ENCODE peak calls at places on chromosomes 6 and 20, in four cellular contexts. One of them, this sample, is unnamed.

GRCh38 chr6:163897030-163897429 is 482.5 kb downstream of the QKI start:
- DNase-seq in K562: no peak
- DNase-seq in SK-N-SH: no peak
- DNase-seq in H1: no peak
- DNase-seq in this sample: no peak

GRCh38 chr6:114272582-114272981 is 70.2 kb downstream of the HS3ST5 start:
- DNase-seq in K562: no peak
- DNase-seq in SK-N-SH: no peak
- DNase-seq in H1: no peak
- DNase-seq in this sample: no peak

GRCh38 chr6:152099816-152100618 is 292.5 kb downstream of the ESR1 start:
- DNase-seq in K562: no peak
- DNase-seq in SK-N-SH: no peak
- DNase-seq in H1: no peak
- DNase-seq in this sample: no peak

GRCh38 chr6:69593706-69594105 is 203.1 kb downstream of the LMBRD1 start:
- DNase-seq in K562: no peak
- DNase-seq in SK-N-SH: no peak
- DNase-seq in H1: no peak
- DNase-seq in this sample: no peak

GRCh38 chr6:5307058-5307457 is 45.7 kb downstream of the FARS2 start:
- DNase-seq in K562: no peak
- DNase-seq in SK-N-SH: no peak
- DNase-seq in H1: no peak
- DNase-seq in this sample: no peak

GRCh38 chr20:44642203-44643153 is 9.0 kb downstream of the ADA start:
- DNase-seq in K562: peak; percentile 62
- DNase-seq in SK-N-SH: peak; percentile 81
- DNase-seq in H1: no peak
- DNase-seq in this sample: peak; percentile 45

GRCh38 chr20:48329676-48330644 is 497.8 kb downstream of the PREX1 start:
- DNase-seq in K562: peak; percentile 27
- DNase-seq in SK-N-SH: peak; percentile 78
- DNase-seq in H1: peak; percentile 25
- DNase-seq in this sample: peak; percentile 56

GRCh38 chr20:9035129-9035528 is 33.8 kb upstream of the PLCB4 start:
- DNase-seq in K562: no peak
- DNase-seq in SK-N-SH: no peak
- DNase-seq in H1: no peak
- DNase-seq in this sample: no peak

GRCh38 chr6:160960839-160961238 is 30.7 kb upstream of the MAP3K4 start:
- DNase-seq in K562: no peak
- DNase-seq in SK-N-SH: no peak
- DNase-seq in H1: no peak
- DNase-seq in this sample: no peak

GRCh38 chr20:25309395-25310267 is 61.7 kb downstream of the PYGB start:
- DNase-seq in K562: peak; percentile 51
- DNase-seq in SK-N-SH: peak; percentile 82
- DNase-seq in H1: no peak
- DNase-seq in this sample: no peak

GRCh38 chr6:142297996-142298753 is 3.6 kb upstream of the ADGRG6 start:
- DNase-seq in K562: no peak
- DNase-seq in SK-N-SH: no peak
- DNase-seq in H1: no peak
- DNase-seq in this sample: no peak

GRCh38 chr20:51480507-51481270 is 61.8 kb downstream of the NFATC2 start:
- DNase-seq in K562: no peak
- DNase-seq in SK-N-SH: no peak
- DNase-seq in H1: no peak
- DNase-seq in this sample: no peak

GRCh38 chr6:31597006-31597405 is 4.2 kb upstream of the NCR3 start:
- DNase-seq in K562: peak; percentile 74
- DNase-seq in SK-N-SH: peak; percentile 70
- DNase-seq in H1: no peak
- DNase-seq in this sample: no peak

GRCh38 chr20:496126-496696 is 33.9 kb upstream of the TBC1D20 start:
- DNase-seq in K562: no peak
- DNase-seq in SK-N-SH: no peak
- DNase-seq in H1: no peak
- DNase-seq in this sample: no peak

GRCh38 chr6:113995632-113996031 is 24.7 kb upstream of the HDAC2 start:
- DNase-seq in K562: no peak
- DNase-seq in SK-N-SH: peak; percentile 35
- DNase-seq in H1: no peak
- DNase-seq in this sample: no peak

GRCh38 chr20:39909447-39909846 is 779.6 kb downstream of the MAFB start:
- DNase-seq in K562: no peak
- DNase-seq in SK-N-SH: no peak
- DNase-seq in H1: no peak
- DNase-seq in this sample: no peak

GRCh38 chr20:32534661-32535240 is 50.4 kb downstream of the NOL4L start:
- DNase-seq in K562: no peak
- DNase-seq in SK-N-SH: no peak
- DNase-seq in H1: no peak
- DNase-seq in this sample: peak; percentile 36

GRCh38 chr20:57388953-57389694 is 2.1 kb upstream of the RBM38 start:
- DNase-seq in K562: peak; percentile 90
- DNase-seq in SK-N-SH: no peak
- DNase-seq in H1: no peak
- DNase-seq in this sample: peak; percentile 78

GRCh38 chr20:63525185-63525584 is 4.6 kb downstream of the PPDPF start:
- DNase-seq in K562: no peak
- DNase-seq in SK-N-SH: no peak
- DNase-seq in H1: no peak
- DNase-seq in this sample: no peak

GRCh38 chr20:56595746-56596478 is 33.2 kb upstream of the TFAP2C start:
- DNase-seq in K562: no peak
- DNase-seq in SK-N-SH: no peak
- DNase-seq in H1: no peak
- DNase-seq in this sample: peak; percentile 21

GRCh38 chr20:1266167-1266973 is at the start of gene SNPH:
- DNase-seq in K562: peak; percentile 82
- DNase-seq in SK-N-SH: peak; percentile 85
- DNase-seq in H1: peak; percentile 47
- DNase-seq in this sample: peak; percentile 67

GRCh38 chr6:34526241-34526972 is 29.7 kb downstream of the SPDEF start:
- DNase-seq in K562: peak; percentile 40
- DNase-seq in SK-N-SH: no peak
- DNase-seq in H1: no peak
- DNase-seq in this sample: no peak

GRCh38 chr20:46634528-46634927 is 16.7 kb downstream of the SLC13A3 start:
- DNase-seq in K562: no peak
- DNase-seq in SK-N-SH: no peak
- DNase-seq in H1: no peak
- DNase-seq in this sample: no peak

GRCh38 chr6:170148709-170149470 is 142.0 kb downstream of the DLL1 start:
- DNase-seq in K562: no peak
- DNase-seq in SK-N-SH: no peak
- DNase-seq in H1: no peak
- DNase-seq in this sample: no peak

GRCh38 chr20:60048634-60049578 is 90.7 kb downstream of the CDH26 start:
- DNase-seq in K562: peak; percentile 72
- DNase-seq in SK-N-SH: no peak
- DNase-seq in H1: no peak
- DNase-seq in this sample: no peak

GRCh38 chr20:12967932-12968331 is 40.8 kb upstream of the SPTLC3 start:
- DNase-seq in K562: no peak
- DNase-seq in SK-N-SH: no peak
- DNase-seq in H1: no peak
- DNase-seq in this sample: no peak

GRCh38 chr6:143806282-143807102 is 36.6 kb upstream of the LTV1 start:
- DNase-seq in K562: peak; percentile 76
- DNase-seq in SK-N-SH: no peak
- DNase-seq in H1: no peak
- DNase-seq in this sample: no peak
- TF ChIP-seq TEAD4 in K562: no peak
- TF ChIP-seq TEAD4 in SK-N-SH: no peak
- TF ChIP-seq TEAD4 in H1: no peak
- TF ChIP-seq TEAD4 in this sample: no peak

GRCh38 chr20:38098952-38099351 is 65.4 kb downstream of the RPRD1B start:
- DNase-seq in K562: no peak
- DNase-seq in SK-N-SH: no peak
- DNase-seq in H1: no peak
- DNase-seq in this sample: no peak
- TF ChIP-seq TEAD4 in K562: no peak
- TF ChIP-seq TEAD4 in SK-N-SH: no peak
- TF ChIP-seq TEAD4 in H1: no peak
- TF ChIP-seq TEAD4 in this sample: no peak

GRCh38 chr20:37913563-37914366 is 10.8 kb downstream of the VSTM2L start:
- DNase-seq in K562: no peak
- DNase-seq in SK-N-SH: peak; percentile 49
- DNase-seq in H1: no peak
- DNase-seq in this sample: no peak
- TF ChIP-seq TEAD4 in K562: no peak
- TF ChIP-seq TEAD4 in SK-N-SH: no peak
- TF ChIP-seq TEAD4 in H1: no peak
- TF ChIP-seq TEAD4 in this sample: no peak

DNA sequence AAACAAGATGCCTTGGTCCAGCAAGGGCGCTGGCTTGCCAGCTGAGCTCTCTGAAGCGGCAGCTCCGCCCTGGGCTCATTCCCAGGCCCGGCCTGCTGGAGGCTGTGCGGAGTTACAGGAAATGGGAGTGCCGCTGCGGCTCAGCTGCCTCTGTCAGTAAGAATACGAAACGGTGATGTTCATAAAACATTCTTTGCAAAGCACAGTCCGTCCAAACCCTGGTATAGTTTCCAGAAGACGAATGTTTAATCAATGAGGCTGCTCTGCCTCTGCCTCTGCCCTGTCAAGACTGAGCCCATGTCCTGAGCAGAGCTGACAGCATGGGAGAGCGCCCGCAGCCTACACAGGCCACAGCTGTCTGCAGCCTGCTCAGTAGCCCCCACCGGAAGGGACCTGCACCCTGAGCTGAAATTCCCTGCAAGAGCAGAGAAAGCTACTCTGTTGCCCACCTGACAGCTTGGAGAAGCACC is 153.3 kb upstream of the SNX9 start:
- DNase-seq in K562: no peak
- DNase-seq in SK-N-SH: peak; percentile 75
- DNase-seq in H1: peak; percentile 15
- DNase-seq in this sample: peak; percentile 69
- TF ChIP-seq TEAD4 in K562: no peak
- TF ChIP-seq TEAD4 in SK-N-SH: no peak
- TF ChIP-seq TEAD4 in H1: no peak
- TF ChIP-seq TEAD4 in this sample: no peak

DNA sequence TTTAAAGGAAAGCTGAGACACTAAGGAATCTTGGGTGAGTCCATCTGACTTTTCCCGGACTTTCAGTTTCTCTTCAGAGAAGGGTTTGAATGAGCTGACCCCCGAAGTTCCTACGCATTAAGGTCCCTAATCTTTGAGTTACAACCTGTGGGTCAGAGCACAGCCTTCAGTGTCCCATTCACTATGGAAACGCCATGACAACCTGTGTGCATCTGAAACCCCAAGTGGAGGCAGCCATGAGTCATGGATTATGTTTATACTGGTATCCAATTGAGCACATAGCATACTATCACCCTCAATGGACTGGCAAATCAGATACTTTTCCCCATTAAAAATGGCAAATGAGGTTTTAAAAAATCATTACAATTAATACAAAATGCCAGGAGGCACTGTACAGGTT is 11.4 kb downstream of the MYLK4 start:
- DNase-seq in K562: peak; percentile 35
- DNase-seq in SK-N-SH: no peak
- DNase-seq in H1: no peak
- DNase-seq in this sample: no peak
- TF ChIP-seq TEAD4 in K562: no peak
- TF ChIP-seq TEAD4 in SK-N-SH: no peak
- TF ChIP-seq TEAD4 in H1: no peak
- TF ChIP-seq TEAD4 in this sample: no peak

GRCh38 chr6:24494726-24495515 is at the start of gene ALDH5A1:
- DNase-seq in K562: peak; percentile 73
- DNase-seq in SK-N-SH: peak; percentile 88
- DNase-seq in H1: peak; percentile 39
- DNase-seq in this sample: peak; percentile 78
- TF ChIP-seq TEAD4 in K562: no peak
- TF ChIP-seq TEAD4 in SK-N-SH: no peak
- TF ChIP-seq TEAD4 in H1: no peak
- TF ChIP-seq TEAD4 in this sample: no peak

GRCh38 chr6:154736613-154737259 is 3.5 kb downstream of the SCAF8 start:
- DNase-seq in K562: no peak
- DNase-seq in SK-N-SH: no peak
- DNase-seq in H1: no peak
- DNase-seq in this sample: no peak
- TF ChIP-seq TEAD4 in K562: no peak
- TF ChIP-seq TEAD4 in SK-N-SH: no peak
- TF ChIP-seq TEAD4 in H1: no peak
- TF ChIP-seq TEAD4 in this sample: no peak